ENCODE peak calls at places on chromosomes 6 and 20, in nine cellular contexts. M is neural progenitor cell; J is lung; E is OCI-LY7; D is fibroblast of lung; C is cardiac muscle cell; W is CD8-positive, alpha-beta T cell; K is ascending aorta; L is colonic mucosa. S is an unnamed sample. For H3K36me3, the result is how much of the 10 kb centered on the place peaks cover.

GRCh38 chr6:43338243-43338642 is 29.6 kb upstream of the CRIP3 start:
- DNase-seq in J (no peak), K (no peak), E (no peak), W (no peak), M (no peak), D (no peak), L (no peak), C (no peak), S (no peak)

GRCh38 chr20:15945301-15945700 is 627.9 kb downstream of the KIF16B start:
- DNase-seq in E (no peak), L (no peak), W (no peak), D (no peak), M (no peak), J (no peak), C (no peak), K (no peak), S (no peak)

GRCh38 chr6:56745081-56745480 is 102.4 kb upstream of the DST start:
- DNase-seq in M (no peak), E (no peak), C (no peak), D (no peak), L (no peak), J (no peak), K (no peak), W (no peak), S (no peak)

GRCh38 chr6:30942338-30943060 is 1.7 kb downstream of the MUCL3 start:
- DNase-seq in K (peak), C (peak), W (no peak), D (peak), M (peak), J (peak), L (peak), E (no peak), S (peak)

GRCh38 chr6:134719850-134720249 is 230.1 kb downstream of the ALDH8A1 start:
- DNase-seq in C (no peak), M (no peak), J (no peak), W (no peak), L (no peak), K (no peak), E (no peak), D (no peak), S (no peak)

GRCh38 chr20:39829713-39830112 is 859.3 kb downstream of the MAFB start:
- DNase-seq in K (no peak), M (no peak), W (no peak), L (no peak), J (no peak), C (no peak), D (peak), E (no peak), S (no peak)

GRCh38 chr6:43047998-43048397 is 5.7 kb downstream of the CUL7 start:
- DNase-seq in D (no peak), E (no peak), L (no peak), W (no peak), K (no peak), M (no peak), C (no peak), J (no peak), S (no peak)

GRCh38 chr6:90028995-90029635 is 134.8 kb downstream of the GJA10 start:
- DNase-seq in L (no peak), D (no peak), J (no peak), C (no peak), K (no peak), M (no peak), W (no peak), E (no peak), S (no peak)

GRCh38 chr6:3777695-3778461 is 26.4 kb upstream of the PXDC1 start:
- DNase-seq in J (no peak), W (no peak), D (no peak), K (no peak), E (no peak), L (no peak), M (peak), C (no peak), S (no peak)

GRCh38 chr20:20364747-20365558 is 3.0 kb upstream of the INSM1 start:
- DNase-seq in M (peak), K (no peak), J (no peak), E (no peak), W (no peak), D (no peak), C (no peak), L (no peak), S (no peak)

GRCh38 chr6:95553880-95554279 is 23.5 kb upstream of the MANEA start:
- DNase-seq in L (no peak), C (no peak), E (no peak), D (no peak), K (no peak), J (no peak), W (no peak), M (no peak), S (no peak)

GRCh38 chr6:18277181-18278006 is 13.1 kb upstream of the DEK start:
- DNase-seq in D (peak), J (no peak), E (no peak), M (peak), K (no peak), L (no peak), C (peak), W (no peak), S (no peak)

GRCh38 chr20:56595746-56596478 is 33.2 kb upstream of the TFAP2C start:
- DNase-seq in L (no peak), K (no peak), E (no peak), J (no peak), D (no peak), M (peak), C (no peak), W (no peak), S (no peak)

GRCh38 chr6:46706464-46706863 is 18.8 kb downstream of the TDRD6 start:
- DNase-seq in W (no peak), K (no peak), J (no peak), M (no peak), L (no peak), D (no peak), C (no peak), E (no peak), S (no peak)

GRCh38 chr6:2579241-2579761 is 171.4 kb downstream of the MYLK4 start:
- DNase-seq in W (no peak), D (peak), C (peak), L (no peak), M (no peak), K (no peak), E (no peak), J (peak), S (no peak)

GRCh38 chr6:26215200-26216014 is 128.2 kb downstream of the HFE start:
- DNase-seq in E (peak), L (no peak), D (peak), W (peak), C (peak), K (no peak), M (peak), J (no peak), S (no peak)

GRCh38 chr6:120785459-120786086 is 548.7 kb downstream of the TBC1D32 start:
- DNase-seq in K (no peak), M (no peak), C (no peak), L (no peak), W (no peak), E (no peak), D (no peak), J (no peak), S (no peak)

GRCh38 chr20:60762386-60762785 is 489.7 kb upstream of the CDH4 start:
- DNase-seq in K (no peak), M (no peak), E (no peak), C (no peak), D (no peak), L (no peak), W (no peak), J (no peak), S (no peak)

GRCh38 chr20:1893721-1894470 is 1.3 kb upstream of the SIRPA start:
- DNase-seq in C (peak), J (peak), M (no peak), K (no peak), D (no peak), E (no peak), W (no peak), L (peak), S (no peak)

GRCh38 chr6:73508776-73509175 is 12.1 kb downstream of the EEF1A1 start:
- DNase-seq in K (no peak), J (no peak), L (no peak), M (no peak), D (no peak), W (no peak), C (no peak), E (no peak), S (no peak)

GRCh38 chr6:43515808-43516207 is 918 bp downstream of the YIPF3 start:
- DNase-seq in K (no peak), J (no peak), M (no peak), D (no peak), L (no peak), C (no peak), W (no peak), E (no peak), S (no peak)

GRCh38 chr20:49715466-49715865 is 1.8 kb upstream of the B4GALT5 start:
- DNase-seq in M (no peak), D (no peak), J (no peak), K (no peak), E (no peak), L (no peak), W (no peak), C (no peak), S (no peak)

GRCh38 chr6:122033564-122034181 is 365.8 kb upstream of the HSF2 start:
- DNase-seq in D (peak), C (peak), M (peak), K (no peak), E (peak), J (no peak), L (no peak), W (no peak), S (no peak)

GRCh38 chr6:27678449-27678848 is 205.5 kb upstream of the ZNF184 start:
- DNase-seq in W (no peak), M (no peak), E (no peak), J (no peak), L (no peak), C (no peak), K (no peak), D (no peak), S (no peak)

GRCh38 chr6:111805511-111806181 is 67.6 kb downstream of the FYN start:
- DNase-seq in J (no peak), W (no peak), L (no peak), D (peak), C (no peak), E (peak), M (peak), K (no peak), S (no peak)

GRCh38 chr20:48718914-48719578 is 108.8 kb downstream of the PREX1 start:
- DNase-seq in M (no peak), C (no peak), E (peak), L (no peak), W (peak), J (no peak), K (no peak), D (no peak), S (peak)

GRCh38 chr6:160455484-160456213 is 107.5 kb downstream of the SLC22A3 start:
- DNase-seq in K (peak), J (peak), L (peak), M (peak), W (peak), D (peak), E (peak), C (peak), S (peak)

DNA sequence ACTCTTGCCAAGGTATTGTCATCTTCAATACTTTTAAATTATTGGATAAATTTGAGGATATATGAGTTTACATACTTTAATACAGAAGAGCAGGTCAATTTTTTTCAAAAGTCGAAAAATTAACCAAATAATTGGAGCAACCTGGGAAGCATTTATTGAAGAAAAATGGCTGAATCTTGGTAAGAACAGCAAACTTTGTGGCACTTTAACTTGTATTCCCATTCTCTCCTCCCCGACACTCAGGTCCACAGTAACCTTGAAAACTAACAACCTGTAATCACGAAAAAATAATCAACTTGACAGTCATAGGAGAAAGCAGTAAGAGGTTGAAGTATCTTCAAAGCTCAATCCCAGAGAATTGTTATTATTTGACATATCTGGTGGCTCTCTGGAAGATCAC is 55.6 kb downstream of the THEMIS start:
- DNase-seq in W (no peak), J (no peak), L (no peak), E (no peak), C (no peak), D (no peak), M (no peak), K (no peak), S (no peak)
- TF ChIP-seq CTCF in W (no peak), J (no peak), L (no peak), E (no peak), C (no peak), D (no peak), M (no peak), K (no peak), S (no peak)

DNA sequence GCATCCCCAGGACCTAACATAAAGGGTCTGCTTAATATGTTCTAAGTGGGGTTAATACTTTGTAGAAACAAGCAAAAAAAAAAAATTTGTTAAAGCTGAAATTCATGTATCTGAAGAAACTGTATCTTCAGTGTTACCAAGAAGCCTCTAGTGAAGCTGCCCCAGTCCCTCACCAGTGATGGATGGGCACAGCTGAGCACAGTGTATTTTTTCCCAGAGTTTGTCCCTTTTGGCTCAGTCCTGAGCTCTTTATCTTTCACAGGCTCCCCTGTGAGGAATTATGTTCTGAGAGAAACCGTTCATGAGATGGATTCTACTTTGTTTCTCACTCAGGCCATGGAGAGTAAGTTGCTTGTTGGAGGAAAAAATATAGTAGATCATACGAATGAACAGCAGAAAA is 38.4 kb downstream of the KIF3B start:
- DNase-seq in L (no peak), K (no peak), W (no peak), M (no peak), C (no peak), E (no peak), D (no peak), J (no peak), S (no peak)
- H3K36me3 ChIP-seq in L (under half), K (under half), W (under half), M (under half), C (under half), E (half or more), D (under half), J (under half), S (under half)

GRCh38 chr20:63707558-63708300 is at the start of the genes ARFRP1 and ZGPAT:
- DNase-seq in D (peak), E (peak), L (peak), C (peak), M (peak), J (peak), K (peak), W (peak), S (peak)

GRCh38 chr20:63706852-63707557 is 771 bp downstream of the ARFRP1 start:
- DNase-seq in J (peak), E (peak), K (peak), D (no peak), L (peak), W (peak), C (peak), M (peak), S (peak)

GRCh38 chr20:63708301-63709148 is 686 bp downstream of the ZGPAT start:
- DNase-seq in K (no peak), D (no peak), J (no peak), C (no peak), L (no peak), W (no peak), E (no peak), M (peak), S (no peak)

GRCh38 chr20:63711085-63711645 is 3.3 kb downstream of the ZGPAT start:
- DNase-seq in C (no peak), L (no peak), W (no peak), D (no peak), K (peak), J (no peak), E (no peak), M (no peak), S (no peak)

DNA sequence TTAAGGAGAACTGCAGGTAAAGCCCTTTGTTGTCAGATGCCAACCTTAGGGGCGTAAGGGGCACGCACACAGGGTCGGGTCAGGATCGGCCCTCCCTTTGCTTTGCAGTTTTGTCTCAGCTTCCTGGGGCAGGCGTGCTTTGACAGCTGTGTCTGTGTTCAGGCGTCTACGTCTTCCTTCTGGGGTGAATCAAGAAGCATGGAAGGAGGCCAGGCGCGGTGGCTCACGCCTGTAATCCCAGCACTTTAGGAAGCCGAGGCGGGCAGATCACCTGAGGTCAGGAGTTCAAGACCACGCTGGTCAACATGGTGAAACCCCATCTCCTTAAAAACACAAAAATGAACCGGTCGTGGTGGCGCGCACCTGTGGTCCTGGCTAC is 1.3 kb downstream of the ZGPAT start:
- DNase-seq in C (no peak), L (no peak), J (peak), W (no peak), M (no peak), D (no peak), K (no peak), E (no peak), S (no peak)
- H3K4me3 ChIP-seq in C (no peak), L (peak), J (no peak), W (peak), M (peak), D (peak), K (no peak), E (peak), S (peak)

GRCh38 chr6:7250812-7251211 is 62.2 kb downstream of the SSR1 start:
- DNase-seq in K (no peak), D (no peak), E (no peak), L (no peak), J (no peak), M (no peak), W (no peak), C (no peak), S (no peak)

GRCh38 chr6:7247828-7248227 is 65.2 kb downstream of the SSR1 start:
- DNase-seq in C (no peak), D (no peak), E (no peak), L (no peak), M (no peak), K (no peak), J (no peak), W (no peak), S (no peak)

GRCh38 chr6:7251861-7252260 is 61.1 kb downstream of the SSR1 start:
- DNase-seq in W (no peak), K (no peak), M (no peak), D (no peak), J (no peak), C (no peak), L (no peak), E (no peak), S (no peak)

GRCh38 chr6:7249391-7249790 is 63.6 kb downstream of the SSR1 start:
- DNase-seq in E (no peak), K (no peak), C (no peak), J (no peak), W (no peak), M (no peak), D (peak), L (no peak), S (no peak)

GRCh38 chr6:7249946-7250643 is 62.9 kb downstream of the SSR1 start:
- DNase-seq in L (no peak), C (no peak), K (no peak), J (no peak), D (no peak), W (no peak), M (no peak), E (peak), S (no peak)
- TF ChIP-seq CTCF in L (no peak), C (no peak), K (no peak), J (no peak), D (no peak), W (no peak), M (no peak), E (peak), S (no peak)

GRCh38 chr6:147278891-147279290 is 74.7 kb downstream of the STXBP5 start:
- DNase-seq in W (no peak), K (no peak), E (no peak), D (no peak), C (no peak), J (no peak), L (no peak), M (no peak), S (no peak)

GRCh38 chr6:147274012-147274411 is 69.8 kb downstream of the STXBP5 start:
- DNase-seq in D (no peak), E (no peak), W (no peak), K (no peak), M (no peak), L (no peak), J (no peak), C (no peak), S (no peak)

GRCh38 chr6:147279423-147279822 is 75.2 kb downstream of the STXBP5 start:
- DNase-seq in J (no peak), K (no peak), W (no peak), M (no peak), D (peak), L (no peak), C (no peak), E (no peak), S (no peak)

DNA sequence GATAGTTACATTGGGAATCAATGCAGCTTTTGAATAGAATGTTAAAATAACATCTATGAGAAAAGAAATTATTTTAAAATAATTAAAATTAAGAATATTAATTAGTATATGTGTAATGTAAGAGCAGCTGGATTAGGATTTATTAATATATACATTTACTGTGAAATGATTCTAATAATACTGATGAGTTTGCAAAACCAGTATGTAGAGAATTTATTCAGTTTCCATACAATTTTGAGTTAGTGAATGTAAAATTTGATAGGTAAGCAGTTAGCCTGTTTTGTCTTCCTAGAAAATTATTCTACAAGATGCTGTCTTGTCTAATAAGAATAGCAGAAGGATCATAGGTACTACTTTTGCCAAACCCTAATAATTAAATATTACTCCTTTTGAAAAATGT is 70.6 kb downstream of the STXBP5 start:
- DNase-seq in L (no peak), J (no peak), D (no peak), M (no peak), C (no peak), K (no peak), E (no peak), W (no peak), S (no peak)
- H3K36me3 ChIP-seq in L (under half), J (under half), D (under half), M (under half), C (under half), K (under half), E (under half), W (under half), S (under half)

GRCh38 chr20:51019598-51020592 is 3.0 kb downstream of the KCNG1 start:
- DNase-seq in W (no peak), M (no peak), D (no peak), E (no peak), L (no peak), K (no peak), J (no peak), C (no peak), S (no peak)
- H3K4me3 ChIP-seq in W (no peak), M (no peak), D (no peak), E (no peak), L (no peak), K (no peak), J (no peak), C (no peak), S (no peak)

GRCh38 chr6:79089552-79090404 is 11.7 kb upstream of the PHIP start:
- DNase-seq in E (no peak), M (no peak), J (no peak), C (no peak), L (no peak), K (no peak), D (no peak), W (no peak), S (no peak)
- TF ChIP-seq CTCF in E (no peak), M (no peak), J (no peak), C (no peak), L (no peak), K (no peak), D (no peak), W (peak), S (no peak)

S was measured in transverse colon.